ENCODE peak calls at places on chromosomes 3 and 15, in ten cellular contexts. R, X, E, I, W, U, S, D, Z and K are unnamed samples.

GRCh38 chr3:128351476-128352085 is 115.1 kb downstream of the DNAJB8 start:
- DNase-seq in R (no peak), X (no peak), E (no peak), I (no peak), W (peak), U (no peak), S (peak), D (no peak), Z (no peak), K (no peak)

GRCh38 chr3:46280105-46280797 is 38.0 kb downstream of the CCR3 start:
- DNase-seq in R (peak), X (no peak), E (peak), I (peak), W (no peak), U (peak), S (no peak), D (no peak), Z (no peak), K (no peak)

GRCh38 chr3:177580437-177580836 is 383.2 kb upstream of the TBL1XR1 start:
- DNase-seq in R (no peak), X (no peak), E (no peak), I (no peak), W (no peak), U (no peak), S (no peak), D (no peak), Z (no peak), K (no peak)

GRCh38 chr15:48016865-48017264 is 103.9 kb upstream of the SLC24A5 start:
- DNase-seq in R (no peak), X (no peak), E (no peak), I (no peak), W (no peak), U (no peak), S (no peak), D (no peak), Z (no peak), K (no peak)

GRCh38 chr3:131755380-131755779 is 252.6 kb upstream of the MRPL3 start:
- DNase-seq in R (no peak), X (no peak), E (no peak), I (no peak), W (no peak), U (no peak), S (no peak), D (no peak), Z (no peak), K (no peak)

GRCh38 chr15:31554261-31554660 is 227.6 kb downstream of the KLF13 start:
- DNase-seq in R (peak), X (no peak), E (peak), I (no peak), W (no peak), U (no peak), S (no peak), D (no peak), Z (no peak), K (no peak)

GRCh38 chr3:17111556-17111955 is 226.8 kb downstream of the PLCL2 start:
- DNase-seq in R (no peak), X (no peak), E (peak), I (no peak), W (no peak), U (no peak), S (no peak), D (no peak), Z (no peak), K (no peak)

GRCh38 chr3:123104550-123104949 is 37.7 kb downstream of the PDIA5 start:
- DNase-seq in R (no peak), X (no peak), E (peak), I (no peak), W (no peak), U (no peak), S (no peak), D (no peak), Z (no peak), K (no peak)